ENCODE peak calls at places on chromosomes 12 and 14, in ten cellular contexts. A is cardiac fibroblast; Y is left colon; K is NCI-H345; O is activated CD4-positive, alpha-beta T cell treated with anti-CD3 and anti-CD28 coated beads for 1 hour; L is sigmoid colon; N is cardiac muscle cell; B is H9; R is activated effector memory CD4-positive, alpha-beta T cell treated with Interleukin-2 at 50 U/mL for 16 hours; W is glomerular endothelial cell. C is an unnamed sample.
A peak's percentile ranks its signal among the peaks of the same experiment; 100 is the strongest.

GRCh38 chr12:25245491-25245890 is 5.2 kb downstream of the KRAS start:
- DNase-seq in A (no peak), Y (no peak), K (no peak), O (no peak), L (no peak), N (no peak), B (no peak), R (no peak), W (no peak), C (no peak)

GRCh38 chr12:90407841-90408240 is 547.1 kb downstream of the CCER1 start:
- DNase-seq in A (no peak), Y (no peak), K (no peak), O (no peak), L (no peak), N (peak; percentile 8), B (no peak), R (no peak), W (no peak), C (peak; percentile 39)

GRCh38 chr12:1616233-1617066 is 12.6 kb upstream of the WNT5B start:
- DNase-seq in A (no peak), Y (no peak), K (no peak), O (no peak), L (peak; percentile 48), N (no peak), B (no peak), R (no peak), W (no peak), C (no peak)

GRCh38 chr14:75562048-75562447 is 16.4 kb upstream of the FLVCR2 start:
- DNase-seq in A (peak; percentile 20), Y (no peak), K (no peak), O (no peak), L (no peak), N (no peak), B (no peak), R (no peak), W (no peak), C (no peak)

GRCh38 chr12:100574262-100575074 is 984 bp downstream of the GAS2L3 start:
- DNase-seq in A (no peak), Y (peak; percentile 28), K (peak; percentile 37), O (no peak), L (no peak), N (peak; percentile 14), B (peak; percentile 41), R (no peak), W (no peak), C (peak; percentile 84)

GRCh38 chr12:106682594-106683234 is 91.8 kb upstream of the RIC8B start:
- DNase-seq in A (peak; percentile 57), Y (no peak), K (no peak), O (no peak), L (no peak), N (no peak), B (no peak), R (no peak), W (peak; percentile 4), C (peak; percentile 57)

GRCh38 chr14:30770376-30770775 is 104.0 kb upstream of the COCH start:
- DNase-seq in A (no peak), Y (no peak), K (no peak), O (no peak), L (no peak), N (no peak), B (no peak), R (no peak), W (no peak), C (no peak)

GRCh38 chr14:101622251-101623076 is 61.2 kb downstream of the DIO3 start:
- DNase-seq in A (no peak), Y (no peak), K (no peak), O (no peak), L (no peak), N (no peak), B (no peak), R (no peak), W (no peak), C (no peak)

GRCh38 chr12:32690927-32691326 is 11.8 kb downstream of the DNM1L start:
- DNase-seq in A (no peak), Y (no peak), K (no peak), O (no peak), L (no peak), N (no peak), B (no peak), R (no peak), W (no peak), C (no peak)

GRCh38 chr12:125645724-125646123 is 580.5 kb downstream of the AACS start:
- DNase-seq in A (no peak), Y (no peak), K (no peak), O (no peak), L (no peak), N (peak; percentile 34), B (no peak), R (no peak), W (no peak), C (no peak)

GRCh38 chr12:75842119-75842518 is 189.5 kb downstream of the PHLDA1 start:
- DNase-seq in A (no peak), Y (no peak), K (no peak), O (no peak), L (no peak), N (no peak), B (no peak), R (no peak), W (no peak), C (peak; percentile 94)

GRCh38 chr12:97561321-97562230 is 99.0 kb downstream of the RMST start:
- DNase-seq in A (no peak), Y (no peak), K (no peak), O (no peak), L (no peak), N (no peak), B (no peak), R (no peak), W (no peak), C (peak; percentile 94)

GRCh38 chr14:23561873-23562821 is 5.4 kb downstream of the AP1G2 start:
- DNase-seq in A (peak; percentile 84), Y (no peak), K (no peak), O (no peak), L (peak; percentile 85), N (no peak), B (no peak), R (no peak), W (no peak), C (no peak)

GRCh38 chr12:67068204-67068731 is 200.9 kb upstream of the CAND1 start:
- DNase-seq in A (no peak), Y (peak; percentile 23), K (peak; percentile 42), O (no peak), L (no peak), N (peak; percentile 45), B (peak; percentile 71), R (no peak), W (no peak), C (peak; percentile 58)

GRCh38 chr14:22200977-22201605 is 387.9 kb downstream of the DAD1 start:
- DNase-seq in A (peak; percentile 77), Y (no peak), K (no peak), O (no peak), L (no peak), N (peak; percentile 48), B (no peak), R (no peak), W (no peak), C (peak; percentile 20)

GRCh38 chr14:69535230-69535848 is 39.3 kb downstream of the CCDC177 start:
- DNase-seq in A (peak; percentile 65), Y (peak; percentile 43), K (peak; percentile 77), O (no peak), L (no peak), N (peak; percentile 68), B (peak; percentile 81), R (no peak), W (no peak), C (peak; percentile 81)

GRCh38 chr14:22614240-22614799 is 16.2 kb downstream of the ABHD4 start:
- DNase-seq in A (peak; percentile 94), Y (no peak), K (no peak), O (no peak), L (no peak), N (peak; percentile 65), B (no peak), R (no peak), W (peak; percentile 96), C (no peak)

C was measured in NCI-H69.